ENCODE peak calls at places on chromosomes 7 and 10, in six cellular contexts. One of them, this sample, is unnamed.

GRCh38 chr7:17725761-17726160 is 214.5 kb downstream of the SNX13 start:
- DNase-seq in NCI-H1092: no peak
- DNase-seq in pancreas: no peak
- DNase-seq in GM19239: no peak
- DNase-seq in effector CD4-positive, alpha-beta T cell: no peak
- DNase-seq in dorsolateral prefrontal cortex: no peak
- DNase-seq in this sample: peak; percentile 23

GRCh38 chr7:48637382-48637781 is 287.0 kb upstream of the CDC14C start:
- DNase-seq in pancreas: no peak
- DNase-seq in dorsolateral prefrontal cortex: no peak
- DNase-seq in effector CD4-positive, alpha-beta T cell: no peak
- DNase-seq in GM19239: no peak
- DNase-seq in NCI-H1092: peak; percentile 44
- DNase-seq in this sample: no peak

GRCh38 chr10:47217123-47217522 is 82.9 kb upstream of the GDF10 start:
- DNase-seq in NCI-H1092: no peak
- DNase-seq in dorsolateral prefrontal cortex: no peak
- DNase-seq in GM19239: no peak
- DNase-seq in pancreas: no peak
- DNase-seq in effector CD4-positive, alpha-beta T cell: no peak
- DNase-seq in this sample: no peak

GRCh38 chr10:5094265-5095205 is at the start of gene AKR1C3:
- DNase-seq in pancreas: no peak
- DNase-seq in GM19239: no peak
- DNase-seq in effector CD4-positive, alpha-beta T cell: no peak
- DNase-seq in NCI-H1092: no peak
- DNase-seq in dorsolateral prefrontal cortex: no peak
- DNase-seq in this sample: peak; percentile 77

GRCh38 chr7:107461938-107462533 is 7.8 kb upstream of the GPR22 start:
- DNase-seq in GM19239: no peak
- DNase-seq in pancreas: no peak
- DNase-seq in dorsolateral prefrontal cortex: no peak
- DNase-seq in effector CD4-positive, alpha-beta T cell: no peak
- DNase-seq in NCI-H1092: no peak
- DNase-seq in this sample: no peak

GRCh38 chr10:9302142-9302746 is 1247.8 kb downstream of the GATA3 start:
- DNase-seq in GM19239: no peak
- DNase-seq in pancreas: no peak
- DNase-seq in dorsolateral prefrontal cortex: no peak
- DNase-seq in NCI-H1092: no peak
- DNase-seq in effector CD4-positive, alpha-beta T cell: peak; percentile 11
- DNase-seq in this sample: peak; percentile 53

GRCh38 chr7:45176091-45176490 is 18.5 kb downstream of the RAMP3 start:
- DNase-seq in GM19239: no peak
- DNase-seq in dorsolateral prefrontal cortex: no peak
- DNase-seq in pancreas: no peak
- DNase-seq in effector CD4-positive, alpha-beta T cell: no peak
- DNase-seq in NCI-H1092: no peak
- DNase-seq in this sample: no peak

GRCh38 chr10:113177163-113177935 is 227.3 kb downstream of the TCF7L2 start:
- DNase-seq in effector CD4-positive, alpha-beta T cell: no peak
- DNase-seq in pancreas: no peak
- DNase-seq in NCI-H1092: peak; percentile 56
- DNase-seq in dorsolateral prefrontal cortex: peak; percentile 42
- DNase-seq in GM19239: no peak
- DNase-seq in this sample: no peak

GRCh38 chr7:102326156-102326914 is 29.9 kb downstream of the SPDYE6 start:
- DNase-seq in GM19239: no peak
- DNase-seq in effector CD4-positive, alpha-beta T cell: no peak
- DNase-seq in pancreas: no peak
- DNase-seq in NCI-H1092: no peak
- DNase-seq in dorsolateral prefrontal cortex: no peak
- DNase-seq in this sample: no peak

GRCh38 chr7:106052681-106053080 is 59.4 kb downstream of the SYPL1 start:
- DNase-seq in effector CD4-positive, alpha-beta T cell: no peak
- DNase-seq in GM19239: no peak
- DNase-seq in pancreas: no peak
- DNase-seq in dorsolateral prefrontal cortex: no peak
- DNase-seq in NCI-H1092: no peak
- DNase-seq in this sample: no peak

GRCh38 chr7:26500749-26501352 is 209.2 kb downstream of the SNX10 start:
- DNase-seq in effector CD4-positive, alpha-beta T cell: no peak
- DNase-seq in GM19239: peak; percentile 50
- DNase-seq in pancreas: no peak
- DNase-seq in NCI-H1092: no peak
- DNase-seq in dorsolateral prefrontal cortex: no peak
- DNase-seq in this sample: peak; percentile 24

GRCh38 chr7:33874943-33875342 is 30.4 kb upstream of the BMPER start:
- DNase-seq in GM19239: no peak
- DNase-seq in NCI-H1092: no peak
- DNase-seq in effector CD4-positive, alpha-beta T cell: no peak
- DNase-seq in pancreas: no peak
- DNase-seq in dorsolateral prefrontal cortex: no peak
- DNase-seq in this sample: peak; percentile 46

GRCh38 chr7:94696981-94697670 is 41.2 kb upstream of the SGCE start:
- DNase-seq in pancreas: peak; percentile 58
- DNase-seq in NCI-H1092: no peak
- DNase-seq in effector CD4-positive, alpha-beta T cell: no peak
- DNase-seq in dorsolateral prefrontal cortex: no peak
- DNase-seq in GM19239: no peak
- DNase-seq in this sample: peak; percentile 95

GRCh38 chr10:9339702-9340101 is 1285.2 kb downstream of the GATA3 start:
- DNase-seq in NCI-H1092: no peak
- DNase-seq in dorsolateral prefrontal cortex: no peak
- DNase-seq in effector CD4-positive, alpha-beta T cell: no peak
- DNase-seq in pancreas: no peak
- DNase-seq in GM19239: no peak
- DNase-seq in this sample: peak; percentile 14

GRCh38 chr7:50069613-50070012 is 23.4 kb downstream of the ZPBP start:
- DNase-seq in NCI-H1092: no peak
- DNase-seq in pancreas: peak; percentile 27
- DNase-seq in dorsolateral prefrontal cortex: no peak
- DNase-seq in GM19239: no peak
- DNase-seq in effector CD4-positive, alpha-beta T cell: no peak
- DNase-seq in this sample: no peak

GRCh38 chr7:103037476-103037822 is 37.1 kb downstream of the FBXL13 start:
- DNase-seq in GM19239: no peak
- DNase-seq in NCI-H1092: no peak
- DNase-seq in pancreas: no peak
- DNase-seq in effector CD4-positive, alpha-beta T cell: no peak
- DNase-seq in dorsolateral prefrontal cortex: no peak
- DNase-seq in this sample: no peak

GRCh38 chr7:91892099-91892788 is 11.7 kb upstream of the MTERF1 start:
- DNase-seq in NCI-H1092: no peak
- DNase-seq in effector CD4-positive, alpha-beta T cell: no peak
- DNase-seq in GM19239: no peak
- DNase-seq in dorsolateral prefrontal cortex: no peak
- DNase-seq in pancreas: no peak
- DNase-seq in this sample: peak; percentile 18

GRCh38 chr10:33279276-33279675 is 55.2 kb downstream of the NRP1 start:
- DNase-seq in NCI-H1092: no peak
- DNase-seq in GM19239: no peak
- DNase-seq in pancreas: no peak
- DNase-seq in dorsolateral prefrontal cortex: no peak
- DNase-seq in effector CD4-positive, alpha-beta T cell: no peak
- DNase-seq in this sample: no peak

GRCh38 chr7:1646957-1647891 is 22.9 kb upstream of the ELFN1 start:
- DNase-seq in dorsolateral prefrontal cortex: no peak
- DNase-seq in pancreas: no peak
- DNase-seq in NCI-H1092: peak; percentile 72
- DNase-seq in GM19239: no peak
- DNase-seq in effector CD4-positive, alpha-beta T cell: no peak
- DNase-seq in this sample: no peak

GRCh38 chr10:96917628-96918027 is 85.5 kb downstream of the LCOR start:
- DNase-seq in GM19239: no peak
- DNase-seq in NCI-H1092: no peak
- DNase-seq in effector CD4-positive, alpha-beta T cell: no peak
- DNase-seq in pancreas: no peak
- DNase-seq in dorsolateral prefrontal cortex: no peak
- DNase-seq in this sample: no peak